ENCODE peak calls at places on chromosomes 12 and 14, in six cellular contexts. B, X, E, Z, F and U are unnamed samples.
A peak's percentile ranks its signal among the peaks of the same experiment; 100 is the strongest.

GRCh38 chr14:72024043-72024407 is 91.8 kb downstream of the RGS6 start:
- DNase-seq in F (peak; percentile 35), Z (peak; percentile 86), E (peak; percentile 74), B (peak; percentile 27), X (no peak), U (peak; percentile 64)

GRCh38 chr14:69571449-69571878 is 3.2 kb downstream of the CCDC177 start:
- DNase-seq in B (no peak), Z (no peak), E (no peak), F (no peak), X (no peak), U (no peak)

GRCh38 chr12:70571029-70571428 is 66.2 kb downstream of the PTPRB start:
- DNase-seq in Z (no peak), B (no peak), X (no peak), E (no peak), F (no peak), U (no peak)

GRCh38 chr12:127300753-127301152 is 966.2 kb upstream of the TMEM132C start:
- DNase-seq in X (peak; percentile 40), Z (no peak), E (peak; percentile 24), B (no peak), F (no peak), U (no peak)

GRCh38 chr14:43204816-43205215 is 1302.3 kb downstream of the FSCB start:
- DNase-seq in F (no peak), X (no peak), Z (no peak), E (no peak), B (no peak), U (no peak)

GRCh38 chr12:49026101-49026500 is 7.5 kb upstream of the PRKAG1 start:
- DNase-seq in E (no peak), Z (no peak), X (no peak), B (no peak), F (no peak), U (no peak)

GRCh38 chr12:82124711-82125110 is 233.5 kb downstream of the CCDC59 start:
- DNase-seq in F (no peak), Z (no peak), B (no peak), X (no peak), E (no peak), U (no peak)

GRCh38 chr12:26226629-26227375 is 31.4 kb downstream of the SSPN start:
- DNase-seq in Z (no peak), B (peak; percentile 30), E (peak; percentile 87), X (no peak), F (peak; percentile 30), U (no peak)

GRCh38 chr14:89176090-89176757 is 240.8 kb downstream of the FOXN3 start:
- DNase-seq in Z (no peak), E (no peak), B (no peak), X (no peak), F (no peak), U (no peak)

GRCh38 chr12:14979468-14979867 is 6.6 kb downstream of the PDE6H start:
- DNase-seq in Z (peak; percentile 35), E (no peak), F (no peak), B (no peak), X (no peak), U (no peak)

GRCh38 chr14:102194856-102195255 is 55.2 kb downstream of the WDR20 start:
- DNase-seq in F (no peak), E (no peak), X (no peak), Z (no peak), B (no peak), U (no peak)

GRCh38 chr12:108004368-108004767 is 124.7 kb upstream of the WSCD2 start:
- DNase-seq in Z (no peak), F (no peak), B (no peak), E (peak; percentile 68), X (no peak), U (peak; percentile 3)

GRCh38 chr12:47884501-47884900 is 20.3 kb downstream of the VDR start:
- DNase-seq in F (no peak), B (no peak), X (no peak), E (no peak), Z (no peak), U (no peak)

GRCh38 chr14:103607822-103608221 is 21.2 kb upstream of the KLC1 start:
- DNase-seq in E (no peak), B (no peak), Z (no peak), F (no peak), X (no peak), U (no peak)

GRCh38 chr14:103611215-103611614 is 17.8 kb upstream of the KLC1 start:
- DNase-seq in Z (no peak), F (no peak), E (no peak), B (no peak), X (no peak), U (no peak)

GRCh38 chr14:103604620-103605019 is 24.4 kb upstream of the KLC1 start:
- DNase-seq in B (no peak), Z (no peak), E (no peak), F (no peak), X (no peak), U (no peak)

DNA sequence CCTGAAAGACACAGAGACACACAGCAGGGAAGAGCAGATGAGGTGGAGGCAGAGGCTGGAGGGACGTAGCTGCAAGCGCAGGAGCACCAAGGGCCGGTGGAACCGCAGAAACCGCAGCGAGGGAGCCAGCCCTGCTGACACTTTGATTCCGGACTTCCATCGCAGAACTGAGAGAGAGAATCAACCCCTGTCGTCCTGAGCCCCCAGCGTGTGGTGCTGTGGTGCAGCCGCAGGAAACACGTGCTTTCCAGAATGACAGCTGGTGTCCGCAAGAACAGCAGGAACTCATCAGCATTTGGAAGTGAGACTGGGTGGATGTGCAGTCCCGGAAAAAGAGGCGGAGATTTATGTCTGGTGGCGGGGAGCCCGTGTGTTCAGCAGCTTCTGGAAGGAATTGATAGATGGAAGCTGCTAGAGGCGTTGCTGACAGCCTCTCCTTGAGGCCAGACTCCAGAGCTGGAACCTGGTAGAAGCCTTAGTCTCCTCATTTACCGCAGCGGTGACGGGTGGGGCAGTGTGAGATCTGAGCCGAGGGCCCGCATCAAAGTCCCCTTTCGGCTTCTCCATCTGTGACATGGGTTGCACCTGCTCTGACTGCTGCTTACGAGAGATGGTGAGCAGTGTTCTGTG is 21.9 kb upstream of the KLC1 start:
- DNase-seq in B (peak; percentile 52), X (peak; percentile 84), E (peak; percentile 65), F (peak; percentile 83), Z (no peak), U (peak; percentile 97)
- H3K4me3 ChIP-seq in B (peak overlapping the region; percentile 27), X (peak overlapping the region; percentile 6), E (no peak overlapping the region), F (peak overlapping the region; percentile 14), Z (no peak overlapping the region), U (no peak overlapping the region)

DNA sequence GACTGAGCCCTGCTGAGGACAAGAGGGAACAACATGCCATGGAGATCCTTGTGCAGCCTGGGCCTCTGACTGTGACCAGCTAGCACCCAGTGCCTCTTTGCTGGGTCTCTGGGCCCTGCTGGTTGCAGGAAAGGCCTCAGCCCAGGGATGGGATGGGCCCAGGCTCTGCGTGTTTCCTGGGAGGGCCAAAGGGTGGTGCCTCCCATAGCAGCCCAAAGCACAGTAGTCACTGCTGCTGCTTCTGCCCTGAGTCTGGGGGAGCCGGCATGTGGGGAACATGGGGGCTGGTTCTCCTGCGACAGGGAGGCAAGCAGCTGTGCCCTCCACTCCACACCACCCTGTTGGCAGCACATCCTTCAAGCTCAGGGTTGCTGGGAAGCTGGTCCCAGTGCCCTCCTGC is 18.5 kb downstream of the ANHX start:
- DNase-seq in X (peak; percentile 11), F (no peak), B (no peak), Z (no peak), E (peak; percentile 18), U (no peak)
- H3K9me3 ChIP-seq in X (peaks cover 74% of the 10 kb centered on the region), F (peaks cover 91% of the 10 kb centered on the region), B (peaks cover 100% of the 10 kb centered on the region), Z (peaks cover 46% of the 10 kb centered on the region), E (peaks cover 64% of the 10 kb centered on the region), U (peaks cover 38% of the 10 kb centered on the region)

DNA sequence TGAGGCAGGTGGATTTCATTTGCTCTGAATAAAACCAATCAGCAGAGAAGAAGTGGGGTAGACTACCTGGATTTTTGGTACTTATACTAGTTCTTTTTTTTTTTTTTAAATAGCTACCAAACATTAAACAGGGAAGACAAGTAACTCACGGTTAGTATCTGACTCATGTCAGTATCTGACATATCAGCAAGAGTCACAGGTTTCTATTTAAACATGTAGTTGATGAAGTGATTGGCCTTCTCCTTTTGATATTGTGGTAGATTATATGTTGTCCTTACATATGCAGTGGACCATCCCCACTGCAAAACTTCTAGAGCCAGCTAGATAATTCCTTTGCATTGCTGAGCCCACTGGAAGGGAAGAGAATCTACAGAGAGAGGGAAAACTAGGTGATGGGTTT is 208.0 kb downstream of the ANO6 start:
- DNase-seq in X (no peak), F (no peak), Z (no peak), E (no peak), B (no peak), U (no peak)
- H3K4me3 ChIP-seq in X (no peak overlapping the region), F (no peak overlapping the region), Z (no peak overlapping the region), E (no peak overlapping the region), B (no peak overlapping the region), U (no peak overlapping the region)

GRCh38 chr14:105838591-105839424 is 312.4 kb downstream of the TMEM121 start:
- DNase-seq in B (no peak), E (no peak), Z (no peak), X (peak; percentile 50), F (peak; percentile 13), U (no peak)
- H3K9me3 ChIP-seq in B (no peaks in the 10 kb centered on the region), E (peaks cover 60% of the 10 kb centered on the region), Z (no peaks in the 10 kb centered on the region), X (no peaks in the 10 kb centered on the region), F (no peaks in the 10 kb centered on the region), U (no peaks in the 10 kb centered on the region)

GRCh38 chr12:1519642-1520041 is 74.7 kb downstream of the FBXL14 start:
- DNase-seq in B (no peak), F (no peak), E (peak; percentile 49), Z (no peak), X (no peak), U (no peak)
- H3K4me3 ChIP-seq in B (no peak overlapping the region), F (no peak overlapping the region), E (no peak overlapping the region), Z (no peak overlapping the region), X (no peak overlapping the region), U (no peak overlapping the region)

DNA sequence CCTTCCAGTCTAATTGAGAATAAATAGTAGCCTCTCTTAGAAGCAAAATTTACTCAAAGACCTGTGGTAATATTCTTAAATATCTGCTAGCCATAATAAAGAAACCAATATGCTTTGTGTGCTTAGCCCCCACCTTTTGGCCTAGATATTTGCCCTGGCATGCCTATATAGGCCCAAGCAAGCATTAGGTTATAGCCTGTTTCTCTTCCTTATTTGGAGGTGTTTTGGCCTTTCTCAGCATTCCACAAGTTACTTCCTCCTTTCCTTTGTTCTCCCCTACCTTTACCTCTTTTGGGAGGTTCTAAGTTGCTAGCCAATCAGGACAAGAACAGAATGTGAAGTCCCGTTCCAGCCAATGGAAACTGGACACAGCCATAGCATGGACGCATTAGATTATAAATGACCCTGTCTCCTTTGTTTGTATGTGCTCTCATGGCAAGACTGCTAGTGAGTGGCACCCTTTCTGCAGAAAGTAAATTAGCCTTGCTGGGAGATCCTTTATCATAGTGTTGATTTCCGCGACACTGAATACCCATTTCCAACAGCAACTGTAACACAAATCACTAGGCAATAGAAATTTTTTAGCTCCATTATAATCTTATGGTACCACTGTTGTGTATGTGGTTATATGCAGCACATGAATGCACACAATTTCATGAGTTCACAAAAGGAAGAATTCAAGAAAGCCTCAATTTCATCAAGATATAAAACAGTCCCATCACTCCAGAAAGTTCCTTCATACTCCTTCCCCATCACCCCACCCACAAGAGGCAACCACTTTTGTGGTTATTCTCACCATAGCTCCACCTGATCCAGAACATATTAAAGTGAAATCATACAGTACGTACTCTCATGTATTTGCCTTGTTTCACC is 37.6 kb downstream of the CEP83 start:
- DNase-seq in F (no peak), Z (no peak), B (no peak), X (no peak), E (peak; percentile 53), U (no peak)
- H3K9me3 ChIP-seq in F (peaks cover 15% of the 10 kb centered on the region), Z (peaks cover 22% of the 10 kb centered on the region), B (peaks cover 32% of the 10 kb centered on the region), X (peaks cover 34% of the 10 kb centered on the region), E (peaks cover 65% of the 10 kb centered on the region), U (peaks cover 18% of the 10 kb centered on the region)